ENCODE peak calls at places on chromosomes 4 and X, in eight cellular contexts. H, Y, O, C, S, N, R and V are unnamed samples.

GRCh38 chrX:15293471-15293870 is 22.0 kb downstream of the ASB11 start:
- DNase-seq in H (no peak), Y (no peak), O (no peak), C (peak), S (no peak), N (no peak), R (no peak), V (no peak)

GRCh38 chr4:139872274-139872673 is 206.7 kb downstream of the MGST2 start:
- DNase-seq in H (no peak), Y (no peak), O (no peak), C (peak), S (peak), N (no peak), R (no peak), V (no peak)

GRCh38 chrX:129779747-129780146 is at the start of gene SASH3:
- DNase-seq in H (peak), Y (no peak), O (no peak), C (no peak), S (no peak), N (no peak), R (peak), V (peak)

GRCh38 chr4:81085291-81085690 is 54.8 kb downstream of the BMP3 start:
- DNase-seq in H (no peak), Y (no peak), O (no peak), C (no peak), S (no peak), N (no peak), R (no peak), V (no peak)

GRCh38 chrX:41275661-41276609 is 58.0 kb upstream of the DDX3X start:
- DNase-seq in H (peak), Y (peak), O (peak), C (peak), S (peak), N (peak), R (peak), V (peak)

GRCh38 chr4:128600410-128600809 is 209.1 kb upstream of the JADE1 start:
- DNase-seq in H (peak), Y (no peak), O (no peak), C (peak), S (peak), N (no peak), R (no peak), V (peak)

GRCh38 chrX:129593137-129593536 is 53.1 kb downstream of the OCRL start:
- DNase-seq in H (no peak), Y (no peak), O (no peak), C (peak), S (no peak), N (no peak), R (no peak), V (peak)

GRCh38 chr4:117577686-117578085 is 456.6 kb upstream of the NDST3 start:
- DNase-seq in H (no peak), Y (no peak), O (no peak), C (no peak), S (no peak), N (no peak), R (no peak), V (no peak)

GRCh38 chrX:49627030-49627777 is 28.4 kb downstream of the GAGE1 start:
- DNase-seq in H (no peak), Y (no peak), O (peak), C (peak), S (peak), N (no peak), R (no peak), V (no peak)

GRCh38 chr4:1294424-1294823 is 4.7 kb downstream of the MAEA start:
- DNase-seq in H (no peak), Y (no peak), O (no peak), C (no peak), S (no peak), N (no peak), R (peak), V (no peak)

DNA sequence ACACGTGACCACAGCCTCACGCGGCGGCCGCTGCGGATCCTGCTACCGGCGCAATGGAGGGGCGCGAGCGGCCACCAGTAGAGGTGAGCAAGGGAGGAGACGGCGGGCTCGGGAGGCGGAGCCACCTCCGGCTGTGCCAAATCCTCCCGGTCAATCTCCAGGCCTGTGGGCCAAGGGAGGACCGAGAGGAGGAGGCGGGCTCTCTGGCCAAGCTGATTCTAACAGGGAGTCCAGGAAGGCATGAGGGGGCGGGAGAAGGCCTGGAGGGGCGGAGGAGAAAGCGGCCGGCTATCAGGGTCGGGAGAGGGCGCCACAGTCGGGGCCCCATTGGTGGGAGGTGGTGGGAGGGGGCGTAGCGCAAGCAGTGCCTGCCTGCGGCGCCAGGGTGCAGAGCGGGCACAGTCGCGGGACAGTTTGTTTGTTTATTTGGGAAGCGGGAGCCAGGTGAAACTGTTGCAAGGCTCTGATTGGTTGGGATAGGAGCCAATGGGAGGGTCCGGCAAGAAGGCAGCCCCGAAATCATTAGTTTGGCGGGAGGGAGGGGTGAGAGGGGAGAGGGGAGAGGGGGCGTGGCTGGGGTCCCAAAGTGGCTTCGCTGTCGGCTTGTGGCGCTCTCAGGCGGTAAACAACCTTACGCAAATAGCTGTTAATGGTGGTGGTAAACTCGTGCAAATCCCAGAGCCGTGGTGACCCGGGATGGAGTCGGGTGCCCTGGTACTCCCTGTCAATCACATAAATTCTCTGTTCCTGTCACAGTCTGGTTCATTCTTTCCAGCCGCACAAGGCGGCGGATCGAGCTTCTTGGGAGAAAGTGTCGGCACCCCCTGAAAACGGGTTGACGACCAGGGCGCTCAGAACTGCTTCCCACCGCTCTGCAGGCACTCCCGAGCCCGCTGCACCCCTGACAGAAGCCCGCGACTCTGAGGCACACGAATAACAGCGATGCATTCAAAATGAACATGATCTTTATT is at the start of gene IRS4:
- DNase-seq in H (no peak), Y (no peak), O (peak), C (peak), S (peak), N (no peak), R (peak), V (peak)
- H3K4me3 ChIP-seq in H (peak), Y (peak), O (peak), C (peak), S (peak), N (peak), R (peak), V (peak)

GRCh38 chr4:46390353-46391058 is 578 bp upstream of the GABRA2 start:
- DNase-seq in H (no peak), Y (no peak), O (no peak), C (no peak), S (no peak), N (no peak), R (peak), V (no peak)
- TF ChIP-seq CTCF in H (no peak), Y (no peak), O (no peak), C (no peak), S (no peak), N (no peak), R (no peak), V (no peak)

DNA sequence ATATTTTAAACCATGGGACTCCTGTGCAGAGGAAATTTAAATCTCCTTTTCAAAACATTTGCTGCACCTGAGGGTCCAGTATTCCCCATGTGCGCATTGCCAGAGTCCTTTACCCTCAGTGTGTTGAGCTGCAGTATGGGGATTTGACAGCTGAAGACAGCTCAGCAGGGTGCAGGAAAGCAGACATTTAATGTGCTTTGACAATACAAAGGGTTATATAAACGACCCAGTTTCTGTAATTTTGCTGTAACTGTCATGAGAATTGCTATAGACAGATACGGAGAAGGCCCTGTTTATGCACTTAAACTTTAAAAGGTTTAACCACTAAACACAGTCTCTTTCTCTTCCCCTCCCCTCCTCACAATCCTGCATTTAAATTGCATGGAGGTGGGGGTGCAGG is 393.4 kb downstream of the MID1IP1 start:
- DNase-seq in H (no peak), Y (no peak), O (no peak), C (no peak), S (no peak), N (no peak), R (no peak), V (no peak)
- H3K4me3 ChIP-seq in H (no peak), Y (no peak), O (no peak), C (no peak), S (no peak), N (no peak), R (no peak), V (no peak)

GRCh38 chr4:38036548-38036947 is 76.3 kb downstream of the PTTG2 start:
- DNase-seq in H (no peak), Y (no peak), O (no peak), C (no peak), S (no peak), N (no peak), R (no peak), V (no peak)

GRCh38 chr4:38037627-38038026 is 77.4 kb downstream of the PTTG2 start:
- DNase-seq in H (no peak), Y (no peak), O (no peak), C (no peak), S (peak), N (no peak), R (no peak), V (no peak)

GRCh38 chr4:38034986-38035882 is 75.0 kb downstream of the PTTG2 start:
- DNase-seq in H (no peak), Y (no peak), O (peak), C (peak), S (peak), N (no peak), R (no peak), V (no peak)

GRCh38 chr4:38044060-38044459 is 83.9 kb downstream of the PTTG2 start:
- DNase-seq in H (no peak), Y (no peak), O (no peak), C (no peak), S (no peak), N (no peak), R (no peak), V (no peak)

GRCh38 chr4:38040619-38041018 is 80.4 kb downstream of the PTTG2 start:
- DNase-seq in H (no peak), Y (no peak), O (no peak), C (no peak), S (peak), N (no peak), R (no peak), V (no peak)
- TF ChIP-seq CTCF in H (no peak), Y (no peak), O (no peak), C (no peak), S (peak), N (no peak), R (no peak), V (no peak)

DNA sequence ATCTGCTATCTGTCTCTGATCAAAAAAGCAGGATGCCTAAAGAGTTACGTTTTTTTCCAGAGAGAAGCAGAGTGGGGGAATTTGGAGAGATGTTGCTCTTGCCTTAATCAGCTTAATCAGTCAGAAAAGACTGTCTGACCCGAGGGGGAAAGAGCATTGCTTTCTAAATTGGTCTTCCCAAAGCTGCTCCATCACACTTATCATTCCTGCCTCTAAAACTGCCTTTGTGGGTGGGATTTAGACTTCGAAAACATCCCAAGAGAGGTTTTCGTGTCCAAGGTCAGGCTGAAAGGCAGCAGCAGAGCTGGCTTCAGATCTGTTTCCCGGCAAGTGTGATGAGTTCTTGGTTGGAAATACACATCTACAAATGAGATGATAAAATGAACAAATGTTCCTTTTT is 155.2 kb downstream of the SH2D1A start:
- DNase-seq in H (no peak), Y (no peak), O (no peak), C (no peak), S (no peak), N (no peak), R (no peak), V (no peak)
- H3K4me3 ChIP-seq in H (no peak), Y (no peak), O (no peak), C (no peak), S (no peak), N (no peak), R (no peak), V (no peak)

GRCh38 chrX:149497054-149497453 is 8.1 kb downstream of the IDS start:
- DNase-seq in H (no peak), Y (no peak), O (no peak), C (no peak), S (no peak), N (no peak), R (no peak), V (no peak)

GRCh38 chrX:149495573-149496071 is 9.5 kb downstream of the IDS start:
- DNase-seq in H (no peak), Y (no peak), O (no peak), C (peak), S (peak), N (no peak), R (no peak), V (no peak)

GRCh38 chrX:149491812-149492211 is 13.3 kb downstream of the IDS start:
- DNase-seq in H (no peak), Y (no peak), O (no peak), C (no peak), S (peak), N (no peak), R (no peak), V (no peak)

GRCh38 chrX:149494844-149495565 is 10.1 kb downstream of the IDS start:
- DNase-seq in H (no peak), Y (no peak), O (no peak), C (peak), S (peak), N (no peak), R (no peak), V (no peak)

GRCh38 chrX:149493567-149494562 is 11.2 kb downstream of the IDS start:
- DNase-seq in H (no peak), Y (no peak), O (no peak), C (peak), S (no peak), N (no peak), R (peak), V (peak)
- TF ChIP-seq CTCF in H (no peak), Y (no peak), O (peak), C (peak), S (no peak), N (no peak), R (no peak), V (no peak)

DNA sequence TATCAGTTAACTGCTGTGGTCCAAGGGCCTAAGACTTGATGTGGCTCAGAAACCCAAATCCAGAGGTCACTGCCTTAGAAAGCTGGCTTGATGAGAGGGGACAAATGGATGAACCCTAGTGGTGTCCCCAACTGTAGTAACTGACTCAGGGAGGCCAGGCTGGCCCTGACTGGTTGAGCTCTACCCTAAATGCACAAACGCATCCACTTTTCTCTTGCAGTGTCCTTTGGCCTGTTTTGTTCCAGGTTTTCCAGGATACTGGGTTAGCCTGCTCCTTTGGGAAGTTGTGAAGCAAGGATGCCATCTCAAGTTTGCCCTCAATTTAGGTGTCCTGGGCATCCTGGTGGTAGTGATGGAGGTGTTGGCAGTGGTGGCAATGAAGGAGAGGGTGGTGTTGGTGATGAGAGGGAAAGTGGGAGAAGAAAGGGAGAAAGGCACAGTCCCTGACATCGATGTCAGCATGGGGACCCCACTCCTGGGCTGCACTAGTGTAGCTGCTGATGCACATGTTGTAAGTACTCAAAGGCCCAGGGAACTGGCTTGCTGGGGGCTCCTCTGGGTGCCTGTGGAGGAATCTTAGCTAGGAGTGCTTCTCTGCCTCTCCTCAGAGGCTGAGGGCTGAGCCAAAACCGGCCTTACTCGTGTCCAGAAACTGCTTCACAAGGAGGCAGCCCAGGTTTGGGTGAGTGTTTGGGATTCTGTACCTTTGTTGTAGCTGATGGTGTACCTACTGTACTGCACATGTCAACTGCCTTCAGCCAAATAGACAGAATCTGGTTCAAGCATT is 2.9 kb upstream of the HAND2 start:
- DNase-seq in H (no peak), Y (no peak), O (no peak), C (no peak), S (no peak), N (no peak), R (no peak), V (no peak)
- H3K4me3 ChIP-seq in H (peak), Y (no peak), O (peak), C (no peak), S (no peak), N (peak), R (no peak), V (no peak)

GRCh38 chr4:3434891-3435683 is 6.7 kb upstream of the HGFAC start:
- DNase-seq in H (no peak), Y (no peak), O (no peak), C (no peak), S (no peak), N (no peak), R (peak), V (no peak)
- TF ChIP-seq CTCF in H (no peak), Y (no peak), O (peak), C (no peak), S (peak), N (no peak), R (no peak), V (no peak)

GRCh38 chr4:169337510-169337909 is 66.8 kb upstream of the SH3RF1 start:
- DNase-seq in H (no peak), Y (no peak), O (no peak), C (peak), S (no peak), N (no peak), R (no peak), V (no peak)
- H3K4me3 ChIP-seq in H (no peak), Y (no peak), O (no peak), C (no peak), S (no peak), N (no peak), R (no peak), V (no peak)